ENCODE peak calls at places on chromosome 5, in nine cellular contexts. T is AG09309, P is uterus, N is Panc1, V is PC-9, A is psoas muscle, H is GM06990, Z is astrocyte of the spinal cord, S is fibroblast of lung. D is an unnamed sample.

GRCh38 chr5:132425009-132425937 is 55.8 kb downstream of the SLC22A5 start:
- DNase-seq in T (no peak), P (no peak), N (no peak), V (no peak), A (no peak), H (peak), Z (peak), S (peak), D (peak)

GRCh38 chr5:39713224-39713911 is 288.6 kb upstream of the DAB2 start:
- DNase-seq in T (peak), P (no peak), N (peak), V (no peak), A (no peak), H (no peak), Z (no peak), S (peak), D (peak)

GRCh38 chr5:132427285-132428146 is 58.0 kb downstream of the SLC22A5 start:
- DNase-seq in T (no peak), P (no peak), N (no peak), V (peak), A (no peak), H (peak), Z (no peak), S (no peak), D (peak)

GRCh38 chr5:144549580-144549979 is 378.9 kb downstream of the KCTD16 start:
- DNase-seq in T (no peak), P (no peak), N (no peak), V (no peak), A (no peak), H (no peak), Z (peak), S (peak), D (peak)

GRCh38 chr5:29162297-29162696 is 2031.2 kb upstream of the CDH6 start:
- DNase-seq in T (no peak), P (no peak), N (no peak), V (no peak), A (no peak), H (no peak), Z (no peak), S (no peak), D (no peak)

GRCh38 chr5:68140763-68141162 is 74.8 kb upstream of the PIK3R1 start:
- DNase-seq in T (no peak), P (no peak), N (no peak), V (no peak), A (no peak), H (no peak), Z (no peak), S (no peak), D (no peak)

GRCh38 chr5:136891601-136892000 is 526.3 kb upstream of the TRPC7 start:
- DNase-seq in T (no peak), P (no peak), N (no peak), V (no peak), A (no peak), H (no peak), Z (no peak), S (no peak), D (no peak)

GRCh38 chr5:155250601-155251000 is 237.0 kb downstream of the KIF4B start:
- DNase-seq in T (no peak), P (no peak), N (no peak), V (no peak), A (no peak), H (no peak), Z (no peak), S (no peak), D (no peak)

GRCh38 chr5:146588806-146589355 is 72.9 kb upstream of the GPR151 start:
- DNase-seq in T (no peak), P (no peak), N (no peak), V (no peak), A (no peak), H (no peak), Z (no peak), S (no peak), D (no peak)

GRCh38 chr5:58076473-58077257 is 383.2 kb downstream of the PLK2 start:
- DNase-seq in T (no peak), P (no peak), N (no peak), V (no peak), A (no peak), H (no peak), Z (no peak), S (no peak), D (no peak)

GRCh38 chr5:57117601-57118000 is 56.3 kb upstream of the GPBP1 start:
- DNase-seq in T (no peak), P (no peak), N (no peak), V (peak), A (no peak), H (no peak), Z (no peak), S (no peak), D (no peak)

GRCh38 chr5:62616615-62617277 is 38.1 kb downstream of the LRRC70 start:
- DNase-seq in T (no peak), P (no peak), N (no peak), V (no peak), A (no peak), H (no peak), Z (no peak), S (no peak), D (no peak)

GRCh38 chr5:103929310-103930003 is 366.9 kb upstream of the NUDT12 start:
- DNase-seq in T (no peak), P (no peak), N (no peak), V (no peak), A (no peak), H (no peak), Z (no peak), S (no peak), D (peak)

GRCh38 chr5:128815201-128815600 is 150.1 kb upstream of the SLC27A6 start:
- DNase-seq in T (no peak), P (no peak), N (no peak), V (no peak), A (no peak), H (no peak), Z (no peak), S (no peak), D (no peak)

GRCh38 chr5:142408536-142409252 is 83.9 kb upstream of the SPRY4 start:
- DNase-seq in T (no peak), P (no peak), N (no peak), V (no peak), A (no peak), H (no peak), Z (no peak), S (no peak), D (no peak)

GRCh38 chr5:159536626-159537025 is 206.3 kb upstream of the IL12B start:
- DNase-seq in T (no peak), P (no peak), N (no peak), V (no peak), A (no peak), H (no peak), Z (no peak), S (no peak), D (no peak)

GRCh38 chr5:35803221-35803651 is 53.5 kb upstream of the IL7R start:
- DNase-seq in T (no peak), P (no peak), N (no peak), V (no peak), A (no peak), H (no peak), Z (peak), S (peak), D (peak)

GRCh38 chr5:110945874-110946436 is 125.6 kb upstream of the TSLP start:
- DNase-seq in T (no peak), P (no peak), N (no peak), V (no peak), A (no peak), H (no peak), Z (no peak), S (no peak), D (no peak)

GRCh38 chr5:39640552-39640951 is 215.8 kb upstream of the DAB2 start:
- DNase-seq in T (no peak), P (no peak), N (no peak), V (no peak), A (no peak), H (no peak), Z (no peak), S (no peak), D (no peak)

GRCh38 chr5:82549263-82549662 is 271.1 kb upstream of the RPS23 start:
- DNase-seq in T (no peak), P (no peak), N (no peak), V (no peak), A (no peak), H (no peak), Z (peak), S (peak), D (no peak)

GRCh38 chr5:74580729-74581110 is 59.8 kb downstream of the ENC1 start:
- DNase-seq in T (no peak), P (no peak), N (no peak), V (no peak), A (no peak), H (no peak), Z (no peak), S (no peak), D (no peak)

GRCh38 chr5:74581988-74582365 is 58.6 kb downstream of the ENC1 start:
- DNase-seq in T (no peak), P (no peak), N (no peak), V (no peak), A (no peak), H (no peak), Z (peak), S (no peak), D (no peak)

GRCh38 chr5:74579215-74579614 is 61.3 kb downstream of the ENC1 start:
- DNase-seq in T (no peak), P (no peak), N (no peak), V (no peak), A (no peak), H (peak), Z (peak), S (no peak), D (no peak)

GRCh38 chr5:74586831-74587230 is 53.7 kb downstream of the ENC1 start:
- DNase-seq in T (no peak), P (no peak), N (no peak), V (no peak), A (no peak), H (no peak), Z (no peak), S (no peak), D (no peak)

DNA sequence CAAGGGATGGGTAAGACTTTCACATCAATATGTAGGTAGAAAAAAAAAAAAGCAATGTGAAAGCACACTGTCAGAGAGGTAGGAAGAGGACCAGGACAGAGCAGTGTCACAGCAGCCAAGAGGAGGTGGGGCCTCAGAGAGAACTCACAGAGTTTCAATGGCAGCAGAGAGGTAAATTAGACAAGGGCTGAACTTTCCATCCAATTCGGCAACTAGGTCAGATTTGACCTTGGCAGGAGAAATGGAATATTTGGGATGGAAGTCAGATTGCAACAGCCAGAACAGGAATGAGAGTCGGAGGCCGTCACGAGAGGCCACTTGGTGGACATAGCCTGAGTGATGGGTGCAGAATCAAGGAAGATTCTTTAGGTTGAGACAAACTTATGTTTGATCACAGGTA is 57.7 kb downstream of the ENC1 start:
- DNase-seq in T (no peak), P (no peak), N (no peak), V (no peak), A (no peak), H (no peak), Z (no peak), S (no peak), D (no peak)
- TF ChIP-seq CTCF in T (no peak), P (no peak), N (no peak), V (no peak), A (no peak), H (no peak), Z (no peak), S (no peak), D (no peak)

GRCh38 chr5:172413601-172414000 is 40.7 kb downstream of the SH3PXD2B start:
- DNase-seq in T (no peak), P (no peak), N (no peak), V (no peak), A (no peak), H (no peak), Z (no peak), S (no peak), D (peak)
- H3K4me3 ChIP-seq in T (no peak), P (no peak), N (no peak), V (no peak), A (no peak), H (no peak), Z (no peak), S (no peak), D (no peak)

GRCh38 chr5:177438468-177438867 is 8.1 kb upstream of the PRR7 start:
- DNase-seq in T (no peak), P (no peak), N (no peak), V (no peak), A (no peak), H (no peak), Z (no peak), S (no peak), D (no peak)
- TF ChIP-seq CTCF in T (no peak), P (no peak), N (no peak), V (no peak), A (no peak), H (no peak), Z (no peak), S (no peak), D (no peak)

GRCh38 chr5:170860818-170861217 is 1.0 kb upstream of the RANBP17 start:
- DNase-seq in T (no peak), P (no peak), N (no peak), V (no peak), A (no peak), H (no peak), Z (peak), S (no peak), D (no peak)

GRCh38 chr5:170863646-170864045 is 1.8 kb downstream of the RANBP17 start:
- DNase-seq in T (peak), P (no peak), N (no peak), V (no peak), A (no peak), H (no peak), Z (peak), S (peak), D (peak)

GRCh38 chr5:170860415-170860814 is 1.4 kb upstream of the RANBP17 start:
- DNase-seq in T (no peak), P (no peak), N (no peak), V (no peak), A (no peak), H (no peak), Z (no peak), S (no peak), D (no peak)

GRCh38 chr5:170861295-170861854 is 443 bp upstream of the RANBP17 start:
- DNase-seq in T (no peak), P (no peak), N (no peak), V (no peak), A (peak), H (no peak), Z (no peak), S (no peak), D (no peak)

GRCh38 chr5:170861855-170862766 is at the start of gene RANBP17:
- DNase-seq in T (no peak), P (no peak), N (no peak), V (peak), A (peak), H (peak), Z (peak), S (peak), D (peak)
- H3K4me3 ChIP-seq in T (peak), P (peak), N (no peak), V (peak), A (peak), H (no peak), Z (peak), S (peak), D (peak)

GRCh38 chr5:21817668-21818419 is 1035.3 kb downstream of the CDH12 start:
- DNase-seq in T (no peak), P (no peak), N (no peak), V (no peak), A (no peak), H (no peak), Z (peak), S (peak), D (no peak)
- TF ChIP-seq CTCF in T (no peak), P (no peak), N (no peak), V (peak), A (peak), H (no peak), Z (peak), S (no peak), D (peak)

DNA sequence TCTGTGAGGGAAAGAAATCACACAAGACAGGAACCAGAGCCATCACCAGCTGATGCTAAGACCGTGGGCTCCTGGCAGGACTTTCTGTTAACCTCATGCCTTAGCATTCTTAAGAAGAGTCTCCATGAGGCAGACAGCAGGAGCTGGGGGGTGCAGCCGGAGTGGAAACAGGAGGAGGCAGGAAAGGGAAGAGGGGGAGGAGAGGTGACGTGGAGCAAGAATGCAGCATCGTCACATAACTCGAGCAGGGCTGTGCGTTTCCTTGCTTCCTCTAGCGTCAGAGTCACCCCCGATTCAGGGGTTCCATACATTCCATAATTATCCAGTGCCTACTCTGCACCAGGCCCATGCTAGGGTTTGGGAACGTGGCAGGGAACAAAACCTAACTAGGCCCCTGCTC is 53.7 kb downstream of the ERGIC1 start:
- DNase-seq in T (no peak), P (peak), N (no peak), V (no peak), A (peak), H (no peak), Z (peak), S (peak), D (peak)
- H3K4me3 ChIP-seq in T (no peak), P (peak), N (no peak), V (peak), A (no peak), H (no peak), Z (no peak), S (no peak), D (no peak)

GRCh38 chr5:131263648-131264452 is at the start of gene CDC42SE2:
- DNase-seq in T (peak), P (peak), N (no peak), V (peak), A (peak), H (peak), Z (peak), S (peak), D (peak)
- TF ChIP-seq CTCF in T (no peak), P (no peak), N (no peak), V (no peak), A (no peak), H (no peak), Z (peak), S (no peak), D (no peak)

DNA sequence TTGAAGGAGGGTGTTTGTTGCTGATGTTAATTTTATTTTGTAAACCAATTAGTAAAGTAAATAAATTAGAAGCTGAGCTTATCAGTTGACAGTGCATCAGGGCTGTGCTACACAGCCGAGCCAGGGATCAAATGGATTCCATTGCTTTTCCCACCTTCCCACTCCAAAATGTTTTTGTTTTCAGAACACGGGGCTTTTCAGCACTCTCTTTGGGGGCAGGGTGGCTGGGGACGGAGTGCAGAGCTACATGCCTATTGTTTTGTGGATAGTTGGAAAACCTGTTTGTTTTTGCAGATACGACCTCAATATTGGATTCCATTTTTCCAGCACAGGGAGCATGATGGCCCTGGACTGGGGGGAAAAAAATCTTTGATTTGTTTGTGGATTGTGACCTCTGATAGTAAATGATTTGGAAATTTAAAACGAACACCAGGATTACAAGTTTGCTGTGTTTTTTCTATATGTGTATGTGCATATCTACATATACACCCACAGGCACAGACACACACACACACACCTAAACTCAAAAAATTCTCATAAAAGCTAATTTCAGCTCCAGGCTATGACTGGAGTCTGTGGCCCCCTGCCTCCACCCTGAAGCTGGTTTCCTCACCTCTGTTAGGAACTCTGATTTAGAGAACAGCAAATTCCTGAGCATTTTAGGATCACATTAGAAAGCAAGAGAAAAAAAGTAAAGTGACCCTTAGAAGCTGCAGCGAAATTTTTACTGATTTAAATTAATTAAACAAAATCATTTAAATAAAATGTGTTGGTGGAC is 371.7 kb upstream of the IRX2 start:
- DNase-seq in T (no peak), P (no peak), N (no peak), V (no peak), A (no peak), H (no peak), Z (no peak), S (no peak), D (no peak)
- H3K4me3 ChIP-seq in T (no peak), P (no peak), N (no peak), V (no peak), A (no peak), H (no peak), Z (no peak), S (no peak), D (no peak)

DNA sequence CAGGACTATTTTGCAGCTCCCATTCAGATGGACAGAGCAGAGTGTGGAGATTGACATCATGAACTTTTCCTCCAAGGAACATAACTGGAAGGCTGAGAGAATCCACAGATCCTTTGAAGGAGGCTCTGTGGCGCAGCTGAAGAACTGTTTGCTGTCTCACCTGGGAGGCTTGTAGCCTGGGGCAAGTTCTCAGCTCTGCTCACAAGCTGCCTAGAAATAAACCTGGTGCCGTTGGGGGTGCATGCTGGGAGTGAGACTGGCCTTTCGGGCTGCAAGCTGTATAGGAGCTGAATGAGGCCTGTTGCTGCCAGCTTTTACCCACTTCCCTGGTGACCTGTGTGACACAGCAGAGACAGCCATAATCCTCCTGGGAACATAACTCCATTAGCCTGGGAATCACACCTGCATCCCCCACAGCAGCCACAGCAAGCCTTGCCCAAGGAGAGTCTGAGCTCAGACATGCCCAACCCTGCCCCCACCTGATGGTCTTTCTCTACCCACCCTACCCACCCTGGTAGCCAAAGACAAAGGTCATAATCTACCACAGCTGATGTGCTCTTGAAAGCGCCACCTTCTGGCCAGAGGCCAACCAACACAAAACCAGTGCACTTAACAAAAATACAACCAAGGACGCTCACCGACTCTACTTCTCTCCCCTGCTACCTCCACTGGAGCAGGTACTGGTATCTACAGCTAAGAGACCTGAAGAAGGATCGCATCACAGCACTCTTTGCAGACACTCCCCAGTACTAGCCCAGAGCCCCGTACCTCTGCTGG is 205.1 kb upstream of the MRPS30 start:
- DNase-seq in T (no peak), P (no peak), N (no peak), V (no peak), A (no peak), H (no peak), Z (no peak), S (no peak), D (no peak)
- TF ChIP-seq CTCF in T (no peak), P (no peak), N (peak), V (peak), A (no peak), H (no peak), Z (no peak), S (no peak), D (no peak)

D was measured in AG10803.